ENCODE peak calls at places on chromosomes 12 and 14, in six cellular contexts. D, N, T, K, Q and C are unnamed samples.

GRCh38 chr14:99522934-99523660 is 41.9 kb downstream of the CCNK start:
- DNase-seq in D (no peak), N (no peak), T (no peak), K (no peak), Q (no peak), C (no peak)

GRCh38 chr12:31021181-31021580 is 52.5 kb upstream of the DDX11 start:
- DNase-seq in D (no peak), N (no peak), T (no peak), K (no peak), Q (no peak), C (no peak)

GRCh38 chr14:68557648-68558047 is 235.2 kb downstream of the ZFP36L1 start:
- DNase-seq in D (no peak), N (no peak), T (no peak), K (no peak), Q (no peak), C (no peak)

GRCh38 chr14:98605043-98605442 is 667.0 kb downstream of the BCL11B start:
- DNase-seq in D (no peak), N (no peak), T (no peak), K (no peak), Q (no peak), C (no peak)

GRCh38 chr12:110733089-110733715 is 9.5 kb downstream of the PPP1CC start:
- DNase-seq in D (no peak), N (no peak), T (no peak), K (no peak), Q (no peak), C (no peak)

GRCh38 chr14:51865953-51866747 is 5.7 kb downstream of the GNG2 start:
- DNase-seq in D (no peak), N (no peak), T (no peak), K (no peak), Q (no peak), C (no peak)

GRCh38 chr14:37078131-37078530 is 94.3 kb downstream of the SLC25A21 start:
- DNase-seq in D (no peak), N (no peak), T (no peak), K (peak; percentile 19), Q (no peak), C (no peak)

GRCh38 chr12:39287817-39288216 is 155.1 kb downstream of the KIF21A start:
- DNase-seq in D (no peak), N (no peak), T (no peak), K (no peak), Q (no peak), C (no peak)

GRCh38 chr14:91464615-91465205 is 45.4 kb downstream of the PPP4R3A start:
- DNase-seq in D (no peak), N (no peak), T (no peak), K (no peak), Q (no peak), C (no peak)

GRCh38 chr12:68439368-68440045 is 107.3 kb upstream of the MDM1 start:
- DNase-seq in D (no peak), N (no peak), T (no peak), K (no peak), Q (no peak), C (no peak)

GRCh38 chr12:15899282-15899870 is 11.8 kb upstream of the DERA start:
- DNase-seq in D (no peak), N (no peak), T (no peak), K (no peak), Q (no peak), C (no peak)

GRCh38 chr14:97061198-97061597 is 264.0 kb downstream of the VRK1 start:
- DNase-seq in D (no peak), N (no peak), T (no peak), K (no peak), Q (no peak), C (no peak)

GRCh38 chr14:87149583-87150354 is 843.2 kb downstream of the GALC start:
- DNase-seq in D (no peak), N (no peak), T (no peak), K (peak; percentile 70), Q (no peak), C (no peak)